ENCODE peak calls at places on chromosomes 13 and 19, in four cellular contexts. E, O, B and T are unnamed samples.

GRCh38 chr19:45498411-45499195 is at the start of gene PPM1N:
- DNase-seq in B (peak; percentile 86), O (peak; percentile 85), E (peak; percentile 17), T (peak; percentile 67)

GRCh38 chr13:90686438-90686837 is 661.0 kb upstream of the MIR17HG start:
- DNase-seq in B (no peak), E (peak; percentile 65), O (no peak), T (no peak)

GRCh38 chr19:10288662-10289166 is 1.0 kb upstream of the ICAM5 start:
- DNase-seq in E (peak; percentile 40), O (peak; percentile 79), B (peak; percentile 84), T (peak; percentile 67)

GRCh38 chr13:40648040-40648439 is 18.4 kb downstream of the FOXO1 start:
- DNase-seq in B (no peak), E (no peak), O (no peak), T (no peak)

GRCh38 chr13:113216165-113217056 is 7.0 kb downstream of the CUL4A start:
- DNase-seq in O (no peak), E (peak; percentile 74), B (peak; percentile 74), T (peak; percentile 83)

GRCh38 chr13:67549331-67549730 is 319.2 kb upstream of the PCDH9 start:
- DNase-seq in O (no peak), B (no peak), E (peak; percentile 91), T (no peak)

GRCh38 chr13:80430561-80430960 is 89.6 kb upstream of the SPRY2 start:
- DNase-seq in E (no peak), B (no peak), O (no peak), T (no peak)

GRCh38 chr13:29861694-29862110 is 11.3 kb upstream of the UBL3 start:
- DNase-seq in O (no peak), E (peak; percentile 97), B (no peak), T (peak; percentile 68)

GRCh38 chr13:91417660-91418325 is 19.4 kb downstream of the GPC5 start:
- DNase-seq in B (no peak), E (no peak), O (no peak), T (no peak)

GRCh38 chr19:52191951-52192350 is 2.1 kb downstream of the PPP2R1A start:
- DNase-seq in B (no peak), E (no peak), O (no peak), T (no peak)

GRCh38 chr19:52188822-52189744 is 769 bp upstream of the PPP2R1A start:
- DNase-seq in E (no peak), O (peak; percentile 92), B (no peak), T (no peak)

GRCh38 chr19:52191374-52191773 is 1.5 kb downstream of the PPP2R1A start:
- DNase-seq in O (no peak), E (no peak), B (no peak), T (no peak)

GRCh38 chr19:52190679-52191293 is 934 bp downstream of the PPP2R1A start:
- DNase-seq in E (peak; percentile 46), O (peak; percentile 45), B (no peak), T (peak; percentile 41)

GRCh38 chr19:52189745-52190678 is at the start of gene PPP2R1A:
- DNase-seq in B (peak; percentile 100), O (peak; percentile 98), E (peak; percentile 100), T (peak; percentile 100)
- H3K23ac ChIP-seq in B (no peak within 1 kb of the TSS), O (no peak within 1 kb of the TSS), E (peak within 1 kb of the TSS; percentile 99), T (peak within 1 kb of the TSS; percentile 66)

GRCh38 chr19:39030854-39031367 is 1.4 kb downstream of the FBXO27 start:
- DNase-seq in E (no peak), O (no peak), B (no peak), T (peak; percentile 91)
- H4K5ac ChIP-seq in E (no peak overlapping the region), O (no peak overlapping the region), B (no peak overlapping the region), T (no peak overlapping the region)

DNA sequence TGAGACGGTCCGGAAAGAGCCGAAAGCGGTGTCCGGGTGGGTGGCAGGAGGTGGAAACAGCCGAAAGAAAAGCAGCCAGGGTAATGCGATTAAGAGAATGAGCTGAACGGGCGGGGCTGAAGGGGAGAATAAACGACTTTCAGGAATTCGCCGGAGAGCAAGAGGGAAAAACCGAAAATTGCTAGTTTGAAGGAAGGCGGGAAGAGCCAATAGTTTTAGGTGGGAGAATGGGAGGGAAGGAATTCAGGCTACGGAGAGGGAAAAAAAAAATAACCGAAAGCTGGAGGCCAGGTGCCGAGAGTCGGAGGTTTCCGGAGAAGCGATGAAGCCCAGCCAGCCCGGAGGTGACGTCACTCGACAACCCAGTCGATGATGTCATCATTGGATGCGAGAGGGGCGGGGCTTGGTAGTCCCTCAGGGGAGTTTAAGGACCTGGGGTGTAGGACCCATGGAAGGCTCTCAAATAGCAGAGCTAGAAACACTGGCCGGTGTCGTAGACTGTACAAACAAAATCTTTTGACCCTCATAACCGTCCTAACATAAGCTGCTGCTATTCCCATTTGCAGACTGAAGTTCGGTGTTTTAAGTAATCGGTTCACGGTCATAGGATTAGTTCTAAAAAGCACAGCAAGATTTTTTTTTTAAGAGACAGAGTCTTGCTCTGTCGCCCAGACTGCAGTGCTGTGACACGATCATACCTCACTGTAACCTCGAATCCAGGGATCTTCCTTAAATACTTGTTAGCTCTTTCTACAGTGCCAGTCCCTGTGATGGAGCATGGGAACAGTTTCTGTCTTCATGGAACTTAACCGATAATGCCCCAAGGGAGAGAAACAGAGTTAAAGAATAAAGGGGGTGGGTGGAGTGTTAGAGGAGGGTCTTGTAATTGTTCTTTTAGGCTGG is at the start of gene ZC3H4:
- DNase-seq in B (peak; percentile 94), E (peak; percentile 93), O (peak; percentile 98), T (peak; percentile 96)
- H3K23ac ChIP-seq in B (no peak within 1 kb of the TSS), E (peak within 1 kb of the TSS; percentile 97), O (no peak within 1 kb of the TSS), T (peak within 1 kb of the TSS; percentile 83)

DNA sequence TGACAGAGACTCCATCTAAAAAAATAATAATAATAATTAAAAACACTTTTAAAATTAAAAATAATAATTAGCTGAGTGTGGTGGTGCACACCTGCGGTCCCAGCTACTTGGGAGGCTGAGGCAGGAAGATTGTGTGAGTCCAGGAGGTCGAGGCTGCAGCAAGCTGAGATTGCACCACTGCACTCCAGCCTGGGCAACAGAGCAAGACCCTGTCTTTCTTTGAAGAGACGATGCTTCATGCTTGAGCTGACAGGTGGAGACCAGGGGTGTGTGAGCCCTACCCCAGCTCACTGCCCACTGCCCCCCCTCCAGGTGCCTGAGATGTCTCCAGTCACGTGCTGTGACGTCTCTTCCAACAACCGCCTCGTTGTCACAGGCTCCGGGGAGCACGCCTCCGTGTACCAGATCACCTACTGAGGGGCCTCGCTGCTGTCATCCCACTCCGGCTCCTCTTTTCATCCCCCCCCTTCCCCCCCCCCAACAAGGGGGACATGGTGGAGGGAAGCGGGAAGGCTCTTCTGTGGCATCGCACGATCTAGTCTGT is 17.3 kb downstream of the TLE6 start:
- DNase-seq in O (no peak), B (no peak), E (no peak), T (no peak)
- H4K5ac ChIP-seq in O (no peak overlapping the region), B (no peak overlapping the region), E (no peak overlapping the region), T (no peak overlapping the region)

GRCh38 chr19:18542936-18543813 is at the start of gene FKBP8:
- DNase-seq in E (peak; percentile 79), O (peak; percentile 97), B (peak; percentile 93), T (peak; percentile 89)
- H3K23ac ChIP-seq in E (peak within 1 kb of the TSS; percentile 94), O (no peak within 1 kb of the TSS), B (no peak within 1 kb of the TSS), T (peak within 1 kb of the TSS; percentile 74)

GRCh38 chr19:14544977-14545715 is 15.8 kb downstream of the TECR start:
- DNase-seq in O (no peak), E (no peak), B (no peak), T (no peak)
- H4K5ac ChIP-seq in O (no peak overlapping the region), E (no peak overlapping the region), B (no peak overlapping the region), T (no peak overlapping the region)

DNA sequence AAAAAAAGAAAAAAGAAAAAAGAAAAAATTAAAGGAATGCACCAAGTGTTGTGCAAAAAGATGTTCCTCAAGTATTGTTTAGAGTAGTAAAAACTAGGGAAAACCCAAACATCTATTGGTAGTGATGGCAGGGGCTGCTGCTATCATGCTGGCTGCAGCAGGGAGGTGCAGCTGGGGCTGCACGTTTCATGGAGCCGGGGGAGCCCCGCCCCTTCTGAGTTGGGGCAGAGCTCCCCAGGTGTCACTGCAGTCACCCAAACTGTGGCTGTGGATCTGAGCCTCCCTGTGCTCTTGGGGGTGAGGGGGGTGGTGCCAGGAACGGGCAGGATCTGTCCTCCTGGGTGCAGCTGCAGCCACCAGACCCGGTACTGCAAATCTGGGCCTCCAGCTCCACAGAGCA is 11.5 kb upstream of the UBE2S start:
- DNase-seq in E (no peak), O (no peak), B (no peak), T (no peak)
- H3K23ac ChIP-seq in E (no peak overlapping the region), O (no peak overlapping the region), B (no peak overlapping the region), T (no peak overlapping the region)

GRCh38 chr19:2055871-2056809 is 5.1 kb upstream of the MKNK2 start:
- DNase-seq in O (peak; percentile 62), E (peak; percentile 64), B (no peak), T (peak; percentile 78)

GRCh38 chr19:2056810-2057192 is 5.8 kb upstream of the MKNK2 start:
- DNase-seq in O (peak; percentile 44), E (no peak), B (peak; percentile 26), T (no peak)

GRCh38 chr19:2051771-2052704 is 994 bp upstream of the MKNK2 start:
- DNase-seq in B (peak; percentile 30), O (no peak), E (no peak), T (no peak)

GRCh38 chr19:2053601-2054389 is 2.8 kb upstream of the MKNK2 start:
- DNase-seq in O (no peak), E (peak; percentile 23), B (peak; percentile 31), T (no peak)

DNA sequence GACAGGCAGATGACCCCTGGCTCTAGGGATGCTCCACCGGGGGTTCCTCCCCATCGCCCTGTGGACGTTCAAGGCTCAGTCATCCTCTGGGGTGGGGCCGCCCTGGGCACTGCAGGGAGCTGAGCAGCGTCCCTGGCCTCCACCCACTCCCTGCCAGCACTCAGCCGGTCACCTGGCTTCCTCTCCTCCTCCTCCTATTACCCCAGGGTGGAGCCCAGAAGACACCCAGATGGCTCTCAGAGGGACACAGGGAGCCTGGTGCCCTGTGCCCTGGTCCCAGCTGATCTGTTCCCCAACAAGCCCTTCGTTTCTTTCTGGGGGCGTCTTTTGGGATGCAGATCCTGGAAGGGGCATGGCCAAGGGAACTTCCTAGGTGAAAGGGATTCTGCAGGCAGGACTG is 3.7 kb upstream of the MKNK2 start:
- DNase-seq in B (peak; percentile 22), E (no peak), O (no peak), T (no peak)
- H4K5ac ChIP-seq in B (no peak overlapping the region), E (no peak overlapping the region), O (no peak overlapping the region), T (no peak overlapping the region)